ENCODE peak calls at places on chromosome 15, in eight cellular contexts. One of them, this sample, is unnamed.

GRCh38 chr15:45645026-45645980 is 10.5 kb downstream of the SQOR start:
- DNase-seq in CD4-positive, alpha-beta T cell: no peak
- DNase-seq in bronchial epithelial cell: peak
- DNase-seq in progenitor cell of endocrine pancreas: no peak
- DNase-seq in MM.1S: no peak
- DNase-seq in breast epithelium: no peak
- DNase-seq in CD8-positive, alpha-beta T cell: no peak
- DNase-seq in endothelial cell: no peak
- DNase-seq in this sample: no peak

GRCh38 chr15:82551646-82552247 is 11.5 kb upstream of the RPS17 start:
- DNase-seq in CD4-positive, alpha-beta T cell: no peak
- DNase-seq in bronchial epithelial cell: peak
- DNase-seq in progenitor cell of endocrine pancreas: no peak
- DNase-seq in MM.1S: peak
- DNase-seq in breast epithelium: no peak
- DNase-seq in CD8-positive, alpha-beta T cell: no peak
- DNase-seq in endothelial cell: no peak
- DNase-seq in this sample: no peak

GRCh38 chr15:90002428-90002844 is 1.3 kb downstream of the ZNF710 start:
- DNase-seq in CD4-positive, alpha-beta T cell: no peak
- DNase-seq in bronchial epithelial cell: peak
- DNase-seq in progenitor cell of endocrine pancreas: peak
- DNase-seq in MM.1S: peak
- DNase-seq in breast epithelium: peak
- DNase-seq in CD8-positive, alpha-beta T cell: peak
- DNase-seq in endothelial cell: no peak
- DNase-seq in this sample: no peak

GRCh38 chr15:92653836-92654524 is 1.6 kb downstream of the FAM174B start:
- DNase-seq in CD4-positive, alpha-beta T cell: no peak
- DNase-seq in bronchial epithelial cell: no peak
- DNase-seq in progenitor cell of endocrine pancreas: no peak
- DNase-seq in MM.1S: peak
- DNase-seq in breast epithelium: peak
- DNase-seq in CD8-positive, alpha-beta T cell: no peak
- DNase-seq in endothelial cell: peak
- DNase-seq in this sample: peak

GRCh38 chr15:40150163-40150925 is 10.5 kb upstream of the BUB1B start:
- DNase-seq in CD4-positive, alpha-beta T cell: no peak
- DNase-seq in bronchial epithelial cell: peak
- DNase-seq in progenitor cell of endocrine pancreas: no peak
- DNase-seq in MM.1S: no peak
- DNase-seq in breast epithelium: peak
- DNase-seq in CD8-positive, alpha-beta T cell: no peak
- DNase-seq in endothelial cell: no peak
- DNase-seq in this sample: no peak

GRCh38 chr15:52031542-52031941 is 12.5 kb downstream of the MAPK6 start:
- DNase-seq in CD4-positive, alpha-beta T cell: no peak
- DNase-seq in bronchial epithelial cell: peak
- DNase-seq in progenitor cell of endocrine pancreas: no peak
- DNase-seq in MM.1S: no peak
- DNase-seq in breast epithelium: no peak
- DNase-seq in CD8-positive, alpha-beta T cell: no peak
- DNase-seq in endothelial cell: no peak
- DNase-seq in this sample: no peak

GRCh38 chr15:25545017-25545416 is 106.2 kb upstream of the UBE3A start:
- DNase-seq in CD4-positive, alpha-beta T cell: no peak
- DNase-seq in bronchial epithelial cell: peak
- DNase-seq in progenitor cell of endocrine pancreas: no peak
- DNase-seq in MM.1S: no peak
- DNase-seq in breast epithelium: no peak
- DNase-seq in CD8-positive, alpha-beta T cell: no peak
- DNase-seq in endothelial cell: no peak
- DNase-seq in this sample: no peak

GRCh38 chr15:42348083-42348482 is 11.2 kb upstream of the CAPN3 start:
- DNase-seq in CD4-positive, alpha-beta T cell: no peak
- DNase-seq in bronchial epithelial cell: peak
- DNase-seq in progenitor cell of endocrine pancreas: no peak
- DNase-seq in MM.1S: no peak
- DNase-seq in breast epithelium: no peak
- DNase-seq in CD8-positive, alpha-beta T cell: no peak
- DNase-seq in endothelial cell: no peak
- DNase-seq in this sample: no peak

GRCh38 chr15:43912991-43913927 is 86.5 kb downstream of the WDR76 start:
- DNase-seq in CD4-positive, alpha-beta T cell: no peak
- DNase-seq in bronchial epithelial cell: peak
- DNase-seq in progenitor cell of endocrine pancreas: no peak
- DNase-seq in MM.1S: no peak
- DNase-seq in breast epithelium: no peak
- DNase-seq in CD8-positive, alpha-beta T cell: no peak
- DNase-seq in endothelial cell: no peak
- DNase-seq in this sample: no peak

GRCh38 chr15:78811124-78811824 is at the start of gene ADAMTS7:
- DNase-seq in CD4-positive, alpha-beta T cell: peak
- DNase-seq in bronchial epithelial cell: no peak
- DNase-seq in progenitor cell of endocrine pancreas: peak
- DNase-seq in MM.1S: peak
- DNase-seq in breast epithelium: no peak
- DNase-seq in CD8-positive, alpha-beta T cell: peak
- DNase-seq in endothelial cell: peak
- DNase-seq in this sample: peak

DNA sequence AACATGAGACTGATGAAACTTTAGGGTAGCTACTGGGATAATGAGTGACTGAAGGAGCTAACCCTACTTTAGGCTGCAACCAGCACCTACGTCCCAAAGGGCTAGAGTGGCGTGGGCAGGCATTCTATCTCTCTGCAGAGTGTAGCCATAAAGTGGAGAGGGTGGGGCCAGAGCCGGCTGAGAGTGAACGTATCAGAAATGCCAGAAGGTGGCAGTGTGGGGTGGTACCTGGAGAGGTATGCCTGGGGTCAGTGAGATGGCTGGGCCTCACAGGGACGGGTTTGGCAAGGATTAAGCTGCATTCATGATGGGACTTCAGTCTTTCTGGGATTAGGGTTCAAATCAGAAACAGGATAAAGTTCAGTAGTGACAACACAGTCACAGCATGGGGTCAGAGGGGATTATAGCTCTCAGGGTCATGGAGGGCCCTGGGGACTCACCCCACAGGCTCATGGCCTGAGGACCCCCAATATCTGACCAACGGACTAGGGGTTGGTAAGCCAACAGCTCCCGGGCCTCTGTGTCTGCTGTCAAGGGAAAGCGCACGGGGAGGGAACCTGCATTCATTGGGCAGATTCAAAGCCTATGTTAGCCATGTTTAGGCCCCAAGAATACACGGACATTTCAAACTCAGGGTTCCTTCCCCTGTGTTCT is 86.5 kb upstream of the FOXB1 start:
- DNase-seq in CD4-positive, alpha-beta T cell: peak
- DNase-seq in bronchial epithelial cell: peak
- DNase-seq in progenitor cell of endocrine pancreas: peak
- DNase-seq in MM.1S: peak
- DNase-seq in breast epithelium: no peak
- DNase-seq in CD8-positive, alpha-beta T cell: peak
- DNase-seq in endothelial cell: peak
- DNase-seq in this sample: peak
- TF ChIP-seq CTCF in CD4-positive, alpha-beta T cell: peak
- TF ChIP-seq CTCF in bronchial epithelial cell: peak
- TF ChIP-seq CTCF in progenitor cell of endocrine pancreas: peak
- TF ChIP-seq CTCF in MM.1S: peak
- TF ChIP-seq CTCF in breast epithelium: no peak
- TF ChIP-seq CTCF in CD8-positive, alpha-beta T cell: peak
- TF ChIP-seq CTCF in endothelial cell: peak
- TF ChIP-seq CTCF in this sample: peak

GRCh38 chr15:71651750-71652186 is 158.6 kb upstream of the NR2E3 start:
- DNase-seq in CD4-positive, alpha-beta T cell: no peak
- DNase-seq in bronchial epithelial cell: peak
- DNase-seq in progenitor cell of endocrine pancreas: no peak
- DNase-seq in MM.1S: peak
- DNase-seq in breast epithelium: no peak
- DNase-seq in CD8-positive, alpha-beta T cell: no peak
- DNase-seq in endothelial cell: peak
- DNase-seq in this sample: no peak

GRCh38 chr15:71647479-71647792 is 162.9 kb upstream of the NR2E3 start:
- DNase-seq in CD4-positive, alpha-beta T cell: no peak
- DNase-seq in bronchial epithelial cell: no peak
- DNase-seq in progenitor cell of endocrine pancreas: no peak
- DNase-seq in MM.1S: no peak
- DNase-seq in breast epithelium: no peak
- DNase-seq in CD8-positive, alpha-beta T cell: no peak
- DNase-seq in endothelial cell: no peak
- DNase-seq in this sample: no peak

GRCh38 chr15:71649894-71650293 is 160.5 kb upstream of the NR2E3 start:
- DNase-seq in CD4-positive, alpha-beta T cell: no peak
- DNase-seq in bronchial epithelial cell: peak
- DNase-seq in progenitor cell of endocrine pancreas: no peak
- DNase-seq in MM.1S: no peak
- DNase-seq in breast epithelium: no peak
- DNase-seq in CD8-positive, alpha-beta T cell: no peak
- DNase-seq in endothelial cell: no peak
- DNase-seq in this sample: no peak

GRCh38 chr15:71648095-71648494 is 162.3 kb upstream of the NR2E3 start:
- DNase-seq in CD4-positive, alpha-beta T cell: no peak
- DNase-seq in bronchial epithelial cell: no peak
- DNase-seq in progenitor cell of endocrine pancreas: no peak
- DNase-seq in MM.1S: no peak
- DNase-seq in breast epithelium: no peak
- DNase-seq in CD8-positive, alpha-beta T cell: no peak
- DNase-seq in endothelial cell: no peak
- DNase-seq in this sample: no peak

GRCh38 chr15:71650603-71651002 is 159.8 kb upstream of the NR2E3 start:
- DNase-seq in CD4-positive, alpha-beta T cell: no peak
- DNase-seq in bronchial epithelial cell: no peak
- DNase-seq in progenitor cell of endocrine pancreas: no peak
- DNase-seq in MM.1S: no peak
- DNase-seq in breast epithelium: no peak
- DNase-seq in CD8-positive, alpha-beta T cell: no peak
- DNase-seq in endothelial cell: no peak
- DNase-seq in this sample: no peak
- TF ChIP-seq CTCF in CD4-positive, alpha-beta T cell: no peak
- TF ChIP-seq CTCF in bronchial epithelial cell: no peak
- TF ChIP-seq CTCF in progenitor cell of endocrine pancreas: no peak
- TF ChIP-seq CTCF in MM.1S: no peak
- TF ChIP-seq CTCF in breast epithelium: no peak
- TF ChIP-seq CTCF in CD8-positive, alpha-beta T cell: no peak
- TF ChIP-seq CTCF in endothelial cell: peak
- TF ChIP-seq CTCF in this sample: no peak

GRCh38 chr15:63970723-63971426 is 75.4 kb downstream of the DAPK2 start:
- DNase-seq in CD4-positive, alpha-beta T cell: no peak
- DNase-seq in bronchial epithelial cell: no peak
- DNase-seq in progenitor cell of endocrine pancreas: no peak
- DNase-seq in MM.1S: peak
- DNase-seq in breast epithelium: no peak
- DNase-seq in CD8-positive, alpha-beta T cell: no peak
- DNase-seq in endothelial cell: no peak
- DNase-seq in this sample: no peak

GRCh38 chr15:63972801-63973200 is 73.5 kb downstream of the DAPK2 start:
- DNase-seq in CD4-positive, alpha-beta T cell: no peak
- DNase-seq in bronchial epithelial cell: peak
- DNase-seq in progenitor cell of endocrine pancreas: no peak
- DNase-seq in MM.1S: no peak
- DNase-seq in breast epithelium: no peak
- DNase-seq in CD8-positive, alpha-beta T cell: no peak
- DNase-seq in endothelial cell: no peak
- DNase-seq in this sample: no peak

GRCh38 chr15:63971904-63972303 is 74.4 kb downstream of the DAPK2 start:
- DNase-seq in CD4-positive, alpha-beta T cell: no peak
- DNase-seq in bronchial epithelial cell: no peak
- DNase-seq in progenitor cell of endocrine pancreas: no peak
- DNase-seq in MM.1S: no peak
- DNase-seq in breast epithelium: no peak
- DNase-seq in CD8-positive, alpha-beta T cell: no peak
- DNase-seq in endothelial cell: no peak
- DNase-seq in this sample: no peak

GRCh38 chr15:63969652-63970421 is 76.4 kb downstream of the DAPK2 start:
- DNase-seq in CD4-positive, alpha-beta T cell: no peak
- DNase-seq in bronchial epithelial cell: peak
- DNase-seq in progenitor cell of endocrine pancreas: no peak
- DNase-seq in MM.1S: no peak
- DNase-seq in breast epithelium: no peak
- DNase-seq in CD8-positive, alpha-beta T cell: no peak
- DNase-seq in endothelial cell: no peak
- DNase-seq in this sample: no peak

GRCh38 chr15:63971427-63971805 is 74.9 kb downstream of the DAPK2 start:
- DNase-seq in CD4-positive, alpha-beta T cell: peak
- DNase-seq in bronchial epithelial cell: no peak
- DNase-seq in progenitor cell of endocrine pancreas: no peak
- DNase-seq in MM.1S: peak
- DNase-seq in breast epithelium: no peak
- DNase-seq in CD8-positive, alpha-beta T cell: peak
- DNase-seq in endothelial cell: no peak
- DNase-seq in this sample: no peak
- TF ChIP-seq CTCF in CD4-positive, alpha-beta T cell: no peak
- TF ChIP-seq CTCF in bronchial epithelial cell: no peak
- TF ChIP-seq CTCF in progenitor cell of endocrine pancreas: no peak
- TF ChIP-seq CTCF in MM.1S: no peak
- TF ChIP-seq CTCF in breast epithelium: no peak
- TF ChIP-seq CTCF in CD8-positive, alpha-beta T cell: no peak
- TF ChIP-seq CTCF in endothelial cell: no peak
- TF ChIP-seq CTCF in this sample: no peak

GRCh38 chr15:68658641-68659358 is 80.0 kb downstream of the CORO2B start:
- DNase-seq in CD4-positive, alpha-beta T cell: no peak
- DNase-seq in bronchial epithelial cell: no peak
- DNase-seq in progenitor cell of endocrine pancreas: no peak
- DNase-seq in MM.1S: no peak
- DNase-seq in breast epithelium: no peak
- DNase-seq in CD8-positive, alpha-beta T cell: no peak
- DNase-seq in endothelial cell: no peak
- DNase-seq in this sample: no peak
- TF ChIP-seq CTCF in CD4-positive, alpha-beta T cell: no peak
- TF ChIP-seq CTCF in bronchial epithelial cell: no peak
- TF ChIP-seq CTCF in progenitor cell of endocrine pancreas: peak
- TF ChIP-seq CTCF in MM.1S: no peak
- TF ChIP-seq CTCF in breast epithelium: no peak
- TF ChIP-seq CTCF in CD8-positive, alpha-beta T cell: no peak
- TF ChIP-seq CTCF in endothelial cell: no peak
- TF ChIP-seq CTCF in this sample: peak

DNA sequence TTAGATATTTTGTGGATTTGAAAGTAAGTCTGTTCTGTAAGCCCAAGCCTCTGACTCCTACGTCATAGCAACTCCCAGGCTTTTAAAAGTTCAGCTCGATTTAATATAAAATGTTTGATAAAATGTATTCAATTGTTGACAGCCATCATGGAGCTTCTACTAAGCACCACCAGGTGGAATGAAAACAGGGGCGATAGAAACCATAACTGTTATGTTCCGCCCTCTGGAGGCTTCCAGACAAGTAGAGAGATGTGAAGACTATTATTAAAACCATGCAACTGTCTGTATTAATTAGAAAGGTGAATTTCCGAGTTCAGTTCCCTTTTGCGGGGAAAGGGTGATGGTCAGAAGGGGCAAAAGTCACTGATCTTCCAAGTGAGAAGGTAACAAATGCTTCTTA is 292.2 kb downstream of the NR2F2 start:
- DNase-seq in CD4-positive, alpha-beta T cell: no peak
- DNase-seq in bronchial epithelial cell: no peak
- DNase-seq in progenitor cell of endocrine pancreas: no peak
- DNase-seq in MM.1S: no peak
- DNase-seq in breast epithelium: no peak
- DNase-seq in CD8-positive, alpha-beta T cell: no peak
- DNase-seq in endothelial cell: no peak
- DNase-seq in this sample: no peak
- TF ChIP-seq CTCF in CD4-positive, alpha-beta T cell: no peak
- TF ChIP-seq CTCF in bronchial epithelial cell: no peak
- TF ChIP-seq CTCF in progenitor cell of endocrine pancreas: no peak
- TF ChIP-seq CTCF in MM.1S: no peak
- TF ChIP-seq CTCF in breast epithelium: no peak
- TF ChIP-seq CTCF in CD8-positive, alpha-beta T cell: no peak
- TF ChIP-seq CTCF in endothelial cell: no peak
- TF ChIP-seq CTCF in this sample: peak

GRCh38 chr15:101152914-101153313 is 98.9 kb downstream of the CHSY1 start:
- DNase-seq in CD4-positive, alpha-beta T cell: no peak
- DNase-seq in bronchial epithelial cell: no peak
- DNase-seq in progenitor cell of endocrine pancreas: no peak
- DNase-seq in MM.1S: no peak
- DNase-seq in breast epithelium: no peak
- DNase-seq in CD8-positive, alpha-beta T cell: no peak
- DNase-seq in endothelial cell: peak
- DNase-seq in this sample: no peak
- TF ChIP-seq CTCF in CD4-positive, alpha-beta T cell: no peak
- TF ChIP-seq CTCF in bronchial epithelial cell: peak
- TF ChIP-seq CTCF in progenitor cell of endocrine pancreas: peak
- TF ChIP-seq CTCF in MM.1S: peak
- TF ChIP-seq CTCF in breast epithelium: no peak
- TF ChIP-seq CTCF in CD8-positive, alpha-beta T cell: no peak
- TF ChIP-seq CTCF in endothelial cell: peak
- TF ChIP-seq CTCF in this sample: peak

This sample was measured in type B pancreatic cell.